ENCODE peak calls at places on chromosomes 16 and 17, in five cellular contexts. Z is anterior cingulate cortex, L is amygdala, N is neural progenitor cell, H is adrenal gland. F is an unnamed sample.

GRCh38 chr17:43816336-43817320 is 16.3 kb downstream of the MPP3 start:
- DNase-seq in Z (no peak), L (no peak), N (no peak), H (no peak), F (no peak)

GRCh38 chr17:72574675-72575510 is 454.1 kb downstream of the SOX9 start:
- DNase-seq in Z (no peak), L (no peak), N (no peak), H (no peak), F (no peak)

GRCh38 chr17:43720311-43721060 is 38.1 kb downstream of the SOST start:
- DNase-seq in Z (peak), L (peak), N (peak), H (peak), F (peak)

GRCh38 chr16:84487358-84487757 is 17.1 kb downstream of the MEAK7 start:
- DNase-seq in Z (no peak), L (no peak), N (no peak), H (no peak), F (no peak)

GRCh38 chr17:16319969-16320368 is 33.3 kb downstream of the CENPV start:
- DNase-seq in Z (no peak), L (no peak), N (no peak), H (no peak), F (no peak)

GRCh38 chr16:83443972-83444371 is 363.8 kb upstream of the HSBP1 start:
- DNase-seq in Z (no peak), L (no peak), N (no peak), H (no peak), F (no peak)

GRCh38 chr17:40032322-40033320 is 17.4 kb downstream of the CSF3 start:
- DNase-seq in Z (no peak), L (no peak), N (no peak), H (peak), F (peak)

GRCh38 chr16:25481636-25482035 is 210.1 kb upstream of the HS3ST4 start:
- DNase-seq in Z (no peak), L (no peak), N (no peak), H (no peak), F (no peak)

GRCh38 chr17:53626286-53626685 is 196.4 kb upstream of the KIF2B start:
- DNase-seq in Z (no peak), L (no peak), N (no peak), H (no peak), F (no peak)

GRCh38 chr16:83931556-83931955 is 21.5 kb upstream of the OSGIN1 start:
- DNase-seq in Z (no peak), L (no peak), N (no peak), H (no peak), F (no peak)

GRCh38 chr16:83994087-83994486 is 26.0 kb downstream of the NECAB2 start:
- DNase-seq in Z (no peak), L (no peak), N (no peak), H (peak), F (no peak)

GRCh38 chr16:54424043-54424451 is 137.5 kb upstream of the IRX3 start:
- DNase-seq in Z (no peak), L (no peak), N (no peak), H (no peak), F (no peak)

GRCh38 chr17:77796201-77796860 is 162.2 kb upstream of the TNRC6C start:
- DNase-seq in Z (no peak), L (no peak), N (no peak), H (no peak), F (no peak)

GRCh38 chr17:66290097-66290722 is 12.2 kb upstream of the PRKCA start:
- DNase-seq in Z (no peak), L (no peak), N (no peak), H (no peak), F (no peak)

GRCh38 chr17:78130080-78130438 is 512 bp upstream of the TMC8 start:
- DNase-seq in Z (no peak), L (no peak), N (no peak), H (no peak), F (no peak)

GRCh38 chr16:86072328-86073102 is 173.6 kb downstream of the IRF8 start:
- DNase-seq in Z (peak), L (no peak), N (peak), H (peak), F (peak)

GRCh38 chr17:29697371-29697770 is 74.7 kb upstream of the CORO6 start:
- DNase-seq in Z (no peak), L (no peak), N (no peak), H (no peak), F (no peak)

GRCh38 chr17:19384723-19385391 is 2.1 kb downstream of the MFAP4 start:
- DNase-seq in Z (peak), L (peak), N (no peak), H (peak), F (peak)

GRCh38 chr16:48118841-48119240 is 37.0 kb downstream of the ABCC12 start:
- DNase-seq in Z (no peak), L (no peak), N (no peak), H (no peak), F (no peak)

GRCh38 chr16:4003576-4003975 is 112.7 kb downstream of the ADCY9 start:
- DNase-seq in Z (no peak), L (no peak), N (no peak), H (no peak), F (no peak)

GRCh38 chr16:88561485-88562369 is 8.5 kb upstream of the ZC3H18 start:
- DNase-seq in Z (peak), L (peak), N (peak), H (peak), F (peak)